ENCODE peak calls at places on chromosomes 11 and 22, in eight cellular contexts. H is colonic mucosa, W is IMR-90, A is kidney, G is neuronal stem cell, K is H9, F is HCT116, Z is fibroblast of lung. D is an unnamed sample.

GRCh38 chr11:2796508-2797180 is 88.9 kb downstream of the CDKN1C start:
- DNase-seq in H (no peak), W (no peak), A (peak), G (no peak), K (peak), F (no peak), Z (no peak), D (no peak)

GRCh38 chr11:2137202-2138071 is 1.8 kb downstream of the IGF2 start:
- DNase-seq in H (peak), W (peak), A (peak), G (peak), K (peak), F (peak), Z (peak), D (no peak)

GRCh38 chr22:45542001-45542520 is 39.4 kb downstream of the FBLN1 start:
- DNase-seq in H (no peak), W (no peak), A (no peak), G (no peak), K (no peak), F (no peak), Z (no peak), D (no peak)

GRCh38 chr11:2462986-2463765 is 18.4 kb downstream of the KCNQ1 start:
- DNase-seq in H (peak), W (no peak), A (peak), G (no peak), K (peak), F (peak), Z (no peak), D (no peak)

GRCh38 chr11:64378335-64378884 is 19.4 kb downstream of the RPS6KA4 start:
- DNase-seq in H (no peak), W (no peak), A (peak), G (no peak), K (no peak), F (no peak), Z (peak), D (no peak)

GRCh38 chr11:20005747-20006146 is 154.5 kb downstream of the DBX1 start:
- DNase-seq in H (no peak), W (no peak), A (no peak), G (no peak), K (no peak), F (no peak), Z (no peak), D (no peak)

GRCh38 chr11:120789391-120789790 is 234.5 kb upstream of the TBCEL start:
- DNase-seq in H (no peak), W (no peak), A (no peak), G (no peak), K (no peak), F (no peak), Z (no peak), D (no peak)

GRCh38 chr11:73907191-73907590 is 30.4 kb downstream of the PAAF1 start:
- DNase-seq in H (no peak), W (peak), A (no peak), G (no peak), K (no peak), F (peak), Z (no peak), D (no peak)

GRCh38 chr11:35954205-35954604 is 10.3 kb downstream of the LDLRAD3 start:
- DNase-seq in H (no peak), W (no peak), A (no peak), G (no peak), K (no peak), F (no peak), Z (no peak), D (no peak)

GRCh38 chr11:92632510-92632909 is 336.9 kb upstream of the MTNR1B start:
- DNase-seq in H (no peak), W (no peak), A (no peak), G (no peak), K (peak), F (no peak), Z (no peak), D (no peak)

GRCh38 chr11:35748644-35749043 is 86.1 kb downstream of the TRIM44 start:
- DNase-seq in H (no peak), W (no peak), A (no peak), G (no peak), K (no peak), F (no peak), Z (no peak), D (no peak)

GRCh38 chr11:2898366-2899079 is 12.9 kb upstream of the CDKN1C start:
- DNase-seq in H (peak), W (peak), A (peak), G (no peak), K (no peak), F (no peak), Z (peak), D (no peak)

GRCh38 chr11:72787262-72788104 is 6.4 kb downstream of the STARD10 start:
- DNase-seq in H (peak), W (no peak), A (no peak), G (no peak), K (peak), F (no peak), Z (no peak), D (no peak)

GRCh38 chr11:28767574-28767973 is 659.4 kb downstream of the METTL15 start:
- DNase-seq in H (no peak), W (peak), A (no peak), G (no peak), K (no peak), F (no peak), Z (no peak), D (no peak)

GRCh38 chr11:36033082-36033751 is 89.4 kb downstream of the LDLRAD3 start:
- DNase-seq in H (no peak), W (peak), A (no peak), G (no peak), K (peak), F (no peak), Z (no peak), D (no peak)

GRCh38 chr11:61429346-61429690 is 457 bp downstream of the CPSF7 start:
- DNase-seq in H (peak), W (peak), A (no peak), G (peak), K (peak), F (peak), Z (peak), D (no peak)

GRCh38 chr11:66951927-66952337 is 6.3 kb downstream of the PC start:
- DNase-seq in H (peak), W (peak), A (no peak), G (no peak), K (no peak), F (no peak), Z (peak), D (no peak)

GRCh38 chr22:46187862-46188261 is 37.5 kb downstream of the PPARA start:
- DNase-seq in H (no peak), W (no peak), A (no peak), G (no peak), K (no peak), F (peak), Z (no peak), D (no peak)

GRCh38 chr22:39635719-39636118 is 65.2 kb downstream of the CACNA1I start:
- DNase-seq in H (no peak), W (peak), A (no peak), G (no peak), K (no peak), F (no peak), Z (no peak), D (no peak)

GRCh38 chr11:103433380-103433779 is 324.2 kb downstream of the DYNC2H1 start:
- DNase-seq in H (no peak), W (peak), A (no peak), G (no peak), K (no peak), F (no peak), Z (peak), D (peak)

GRCh38 chr11:73213196-73214143 is 4.6 kb upstream of the P2RY2 start:
- DNase-seq in H (no peak), W (no peak), A (no peak), G (no peak), K (no peak), F (no peak), Z (no peak), D (no peak)

GRCh38 chr11:35402751-35403454 is 16.5 kb downstream of the SLC1A2 start:
- DNase-seq in H (no peak), W (no peak), A (no peak), G (no peak), K (no peak), F (no peak), Z (no peak), D (no peak)

GRCh38 chr11:75633409-75634011 is 35.3 kb downstream of the MAP6 start:
- DNase-seq in H (no peak), W (no peak), A (no peak), G (no peak), K (no peak), F (no peak), Z (no peak), D (no peak)

GRCh38 chr22:39239561-39240423 is 5.0 kb downstream of the PDGFB start:
- DNase-seq in H (peak), W (no peak), A (peak), G (no peak), K (no peak), F (no peak), Z (no peak), D (no peak)

GRCh38 chr11:134802116-134802515 is 390.1 kb upstream of the B3GAT1 start:
- DNase-seq in H (no peak), W (no peak), A (no peak), G (peak), K (no peak), F (no peak), Z (no peak), D (no peak)

GRCh38 chr11:3109434-3109833 is 52.2 kb upstream of the CARS1 start:
- DNase-seq in H (no peak), W (no peak), A (peak), G (no peak), K (peak), F (no peak), Z (no peak), D (no peak)

GRCh38 chr11:82521427-82521826 is 212.2 kb downstream of the FAM181B start:
- DNase-seq in H (no peak), W (no peak), A (no peak), G (no peak), K (no peak), F (no peak), Z (no peak), D (no peak)

GRCh38 chr11:64364911-64365310 is 5.9 kb downstream of the RPS6KA4 start:
- DNase-seq in H (no peak), W (no peak), A (no peak), G (no peak), K (no peak), F (no peak), Z (no peak), D (no peak)

GRCh38 chr22:32331236-32331917 is 26.3 kb upstream of the RFPL3 start:
- DNase-seq in H (no peak), W (no peak), A (no peak), G (no peak), K (peak), F (no peak), Z (no peak), D (no peak)

GRCh38 chr11:83924987-83925542 is 638.9 kb upstream of the CCDC90B start:
- DNase-seq in H (no peak), W (no peak), A (no peak), G (no peak), K (no peak), F (no peak), Z (no peak), D (no peak)

GRCh38 chr11:75078233-75078632 is 18.4 kb downstream of the OR2AT4 start:
- DNase-seq in H (no peak), W (peak), A (no peak), G (no peak), K (no peak), F (peak), Z (no peak), D (no peak)

GRCh38 chr11:10109836-10110235 is 184.2 kb downstream of the SBF2 start:
- DNase-seq in H (no peak), W (peak), A (no peak), G (no peak), K (no peak), F (no peak), Z (peak), D (peak)
- H3K9ac ChIP-seq in H (no peak), W (no peak), A (no peak), G (no peak), K (no peak), F (no peak), Z (no peak), D (peak)

DNA sequence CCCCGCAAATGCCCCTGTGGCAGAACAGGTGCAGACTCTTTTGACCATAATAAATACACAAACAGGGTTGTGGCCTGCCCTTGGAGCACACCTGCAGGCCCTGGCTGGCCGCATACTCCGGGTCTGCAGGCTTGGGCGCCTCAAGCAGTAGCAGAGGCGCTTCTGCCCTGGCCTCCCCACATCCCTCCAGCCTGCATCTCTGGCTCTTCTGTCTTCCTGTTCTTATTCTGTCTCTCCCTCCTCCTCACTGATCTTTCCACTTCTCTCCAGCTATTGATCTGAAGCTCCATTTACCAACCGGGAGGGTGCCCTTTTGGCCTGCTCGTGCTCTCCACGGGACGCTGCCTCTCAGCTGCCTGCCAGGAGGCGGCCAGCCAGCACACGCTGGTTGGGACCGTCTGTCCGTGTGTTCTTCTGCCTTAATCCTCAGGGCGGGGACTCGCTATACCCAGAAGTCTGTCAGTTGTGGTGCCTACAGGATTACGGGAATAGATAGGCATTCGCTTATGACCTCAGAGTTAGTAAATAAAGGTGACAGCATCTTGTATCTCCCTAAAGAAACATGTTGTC is 5.2 kb downstream of the UPB1 start:
- DNase-seq in H (no peak), W (no peak), A (peak), G (no peak), K (no peak), F (no peak), Z (no peak), D (no peak)
- H3K9ac ChIP-seq in H (no peak), W (no peak), A (no peak), G (no peak), K (no peak), F (no peak), Z (no peak), D (no peak)

GRCh38 chr22:31173386-31174145 is 13.6 kb downstream of the RNF185 start:
- DNase-seq in H (no peak), W (peak), A (no peak), G (no peak), K (no peak), F (no peak), Z (peak), D (no peak)
- H3K9ac ChIP-seq in H (no peak), W (peak), A (no peak), G (no peak), K (no peak), F (peak), Z (peak), D (no peak)

DNA sequence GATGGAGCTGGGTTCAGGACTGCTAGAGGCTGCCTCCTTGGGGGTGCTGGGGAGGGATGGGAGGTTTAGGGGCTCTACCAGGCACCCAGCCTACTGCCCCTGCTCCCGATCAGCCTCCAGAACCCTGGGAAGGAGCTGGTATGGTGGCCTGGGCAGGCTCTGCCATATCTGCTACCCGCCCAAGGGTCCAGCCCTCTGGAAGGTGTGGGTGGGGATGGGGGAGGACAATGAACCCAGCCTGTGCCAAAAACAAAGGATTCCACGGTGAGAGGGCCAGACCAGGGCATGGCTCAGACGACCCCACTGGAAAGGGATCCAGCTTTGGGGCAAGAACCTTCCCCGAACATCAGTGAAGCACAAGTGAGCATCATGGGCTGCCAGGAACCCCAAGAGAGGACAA is 3.0 kb downstream of the CASTOR1 start:
- DNase-seq in H (no peak), W (no peak), A (no peak), G (no peak), K (no peak), F (no peak), Z (no peak), D (no peak)
- H3K9ac ChIP-seq in H (no peak), W (no peak), A (no peak), G (no peak), K (no peak), F (no peak), Z (no peak), D (no peak)

GRCh38 chr11:65586247-65586630 is 9.4 kb downstream of the KCNK7 start:
- DNase-seq in H (no peak), W (no peak), A (no peak), G (no peak), K (no peak), F (no peak), Z (no peak), D (no peak)
- H3K9ac ChIP-seq in H (no peak), W (no peak), A (no peak), G (no peak), K (no peak), F (no peak), Z (no peak), D (no peak)